ENCODE peak calls at places on chromosomes 2 and 18, in five cellular contexts. V is activated CD8-positive, alpha-beta memory T cell treated with anti-CD3 and anti-CD28 coated beads, Interleukin-2, amount 50 U/mL, for 48 hours; N is occipital lobe; X is left ventricle myocardium inferior; G is NCI-H226. R is an unnamed sample.

GRCh38 chr2:68766378-68766845 is 31.8 kb downstream of the ARHGAP25 start:
- DNase-seq in G (peak), V (peak), N (no peak), X (peak), R (no peak)

GRCh38 chr2:66982766-66983165 is 414.4 kb upstream of the ETAA1 start:
- DNase-seq in V (no peak), N (no peak), G (no peak), X (no peak), R (no peak)

GRCh38 chr2:25833566-25833965 is 44.7 kb downstream of the ASXL2 start:
- DNase-seq in G (peak), N (no peak), X (no peak), V (no peak), R (no peak)

GRCh38 chr2:182182436-182182835 is 196.8 kb downstream of the PPP1R1C start:
- DNase-seq in N (no peak), X (no peak), V (no peak), G (no peak), R (no peak)

GRCh38 chr2:201358684-201359083 is 1.5 kb upstream of the FLACC1 start:
- DNase-seq in V (no peak), N (no peak), G (peak), X (no peak), R (no peak)

GRCh38 chr2:52886556-52886955 is 881.0 kb upstream of the CHAC2 start:
- DNase-seq in G (no peak), V (no peak), N (peak), X (no peak), R (no peak)

GRCh38 chr2:225640550-225640949 is 241.0 kb downstream of the NYAP2 start:
- DNase-seq in N (no peak), G (no peak), X (no peak), V (no peak), R (no peak)

GRCh38 chr2:219709261-219709867 is 81.9 kb downstream of the SLC4A3 start:
- DNase-seq in G (no peak), N (no peak), X (no peak), V (no peak), R (no peak)

GRCh38 chr2:144496067-144496466 is 23.9 kb downstream of the ZEB2 start:
- DNase-seq in V (no peak), N (no peak), X (no peak), G (no peak), R (no peak)

GRCh38 chr18:46264255-46264654 is 160.1 kb downstream of the HAUS1 start:
- DNase-seq in N (no peak), G (no peak), V (no peak), X (no peak), R (no peak)

GRCh38 chr2:36358317-36358659 is 2.7 kb downstream of the CRIM1 start:
- DNase-seq in N (no peak), X (no peak), G (no peak), V (no peak), R (no peak)

GRCh38 chr2:160308915-160309314 is 108.8 kb upstream of the ITGB6 start:
- DNase-seq in X (no peak), G (peak), V (no peak), N (no peak), R (no peak)

GRCh38 chr18:10660485-10660884 is 134.7 kb downstream of the NAPG start:
- DNase-seq in X (no peak), N (no peak), G (no peak), V (no peak), R (no peak)

GRCh38 chr2:201643216-201643651 is at the start of gene TMEM237:
- DNase-seq in X (peak), G (peak), V (peak), N (peak), R (peak)

GRCh38 chr2:1766851-1767771 is 22.8 kb upstream of the PXDN start:
- DNase-seq in V (no peak), N (no peak), X (no peak), G (no peak), R (no peak)

GRCh38 chr2:206647985-206648384 is 5.7 kb downstream of the FAM237A start:
- DNase-seq in G (no peak), V (no peak), X (no peak), N (no peak), R (no peak)

GRCh38 chr18:49915352-49915751 is 102.0 kb upstream of the ACAA2 start:
- DNase-seq in G (no peak), V (no peak), N (no peak), X (no peak), R (no peak)

GRCh38 chr18:3179430-3180089 is 40.2 kb downstream of the MYOM1 start:
- DNase-seq in V (no peak), X (no peak), N (no peak), G (no peak), R (no peak)

GRCh38 chr2:14633451-14634211 is 1.1 kb downstream of the LRATD1 start:
- DNase-seq in G (no peak), V (peak), X (peak), N (no peak), R (peak)

GRCh38 chr18:66971951-66972350 is 368.1 kb upstream of the CDH19 start:
- DNase-seq in G (no peak), X (no peak), N (no peak), V (no peak), R (no peak)

GRCh38 chr2:69191672-69192071 is 178.7 kb downstream of the ANTXR1 start:
- DNase-seq in X (no peak), G (no peak), V (no peak), N (no peak), R (no peak)

GRCh38 chr18:79788096-79789085 is 9.3 kb upstream of the KCNG2 start:
- DNase-seq in X (no peak), G (no peak), N (no peak), V (no peak), R (no peak)

GRCh38 chr2:41042343-41042742 is 590.5 kb upstream of the SLC8A1 start:
- DNase-seq in X (no peak), V (no peak), G (peak), N (no peak), R (no peak)

GRCh38 chr2:181886192-181886591 is 5.3 kb upstream of the ITPRID2 start:
- DNase-seq in N (no peak), V (no peak), X (no peak), G (no peak), R (no peak)

GRCh38 chr2:58633576-58634365 is 392.6 kb upstream of the FANCL start:
- DNase-seq in V (no peak), X (no peak), G (peak), N (no peak), R (no peak)

GRCh38 chr2:78979380-78980238 is 45.9 kb upstream of the REG3G start:
- DNase-seq in N (peak), G (no peak), X (no peak), V (peak), R (no peak)

GRCh38 chr2:221255862-221256261 is 316.2 kb downstream of the EPHA4 start:
- DNase-seq in X (no peak), G (no peak), N (no peak), V (no peak), R (no peak)

GRCh38 chr2:102474785-102475184 is 1.8 kb downstream of the SLC9A4 start:
- DNase-seq in X (no peak), G (no peak), N (no peak), V (no peak), R (no peak)

GRCh38 chr18:57050314-57050949 is 96.5 kb upstream of the BOD1L2 start:
- DNase-seq in N (no peak), V (no peak), G (no peak), X (no peak), R (no peak)

GRCh38 chr2:120561393-120562035 is 174.2 kb upstream of the GLI2 start:
- DNase-seq in V (no peak), G (no peak), N (no peak), X (no peak), R (no peak)

GRCh38 chr2:138180691-138181386 is 216.6 kb downstream of the HNMT start:
- DNase-seq in X (no peak), V (no peak), N (no peak), G (no peak), R (no peak)

GRCh38 chr18:67483237-67483636 is 33.3 kb downstream of the DSEL start:
- DNase-seq in G (no peak), X (no peak), V (no peak), N (no peak), R (no peak)

GRCh38 chr2:41544709-41545108 is 503.1 kb upstream of the PKDCC start:
- DNase-seq in N (no peak), V (no peak), G (no peak), X (no peak), R (no peak)

GRCh38 chr2:196954001-196954400 is 27.5 kb upstream of the PGAP1 start:
- DNase-seq in X (no peak), N (no peak), V (no peak), G (no peak), R (no peak)

GRCh38 chr18:54946149-54946581 is 13.1 kb downstream of the CCDC68 start:
- DNase-seq in X (peak), G (no peak), V (no peak), N (no peak), R (no peak)